ENCODE peak calls at places on chromosomes 1 and 21, in six cellular contexts. X is uterus, I is Peyer's patch, B is psoas muscle, H is pancreas, O is prostate gland. Z is an unnamed sample.

GRCh38 chr1:46774297-46774696 is 24.5 kb upstream of the CYP4B1 start:
- DNase-seq in B (no peak), O (no peak), H (no peak), X (no peak), I (no peak), Z (no peak)

GRCh38 chr1:96579639-96580038 is 141.9 kb upstream of the PTBP2 start:
- DNase-seq in X (no peak), H (no peak), B (no peak), O (no peak), I (no peak), Z (no peak)

GRCh38 chr1:84387480-84388163 is 10.7 kb upstream of the DNASE2B start:
- DNase-seq in I (no peak), X (no peak), O (no peak), H (no peak), B (no peak), Z (no peak)

GRCh38 chr1:96418969-96419368 is 302.6 kb upstream of the PTBP2 start:
- DNase-seq in X (no peak), O (no peak), H (no peak), B (no peak), I (no peak), Z (no peak)

GRCh38 chr1:198970919-198971318 is 332.1 kb downstream of the PTPRC start:
- DNase-seq in B (no peak), H (no peak), I (no peak), O (no peak), X (no peak), Z (no peak)

GRCh38 chr1:63322944-63323865 is 838 bp downstream of the FOXD3 start:
- DNase-seq in H (no peak), O (no peak), B (no peak), I (peak; percentile 58), X (no peak), Z (peak; percentile 39)

GRCh38 chr1:173705117-173705516 is 9.7 kb upstream of the KLHL20 start:
- DNase-seq in X (no peak), I (no peak), H (no peak), O (no peak), B (no peak), Z (no peak)

GRCh38 chr1:223022641-223023473 is 120.2 kb downstream of the TLR5 start:
- DNase-seq in O (no peak), I (no peak), X (no peak), H (no peak), B (no peak), Z (no peak)

GRCh38 chr1:117609471-117609911 is 3.6 kb downstream of the TENT5C start:
- DNase-seq in H (peak; percentile 29), X (peak; percentile 55), B (peak; percentile 79), O (no peak), I (no peak), Z (no peak)

GRCh38 chr1:15941044-15941840 is 34.7 kb downstream of the ZBTB17 start:
- DNase-seq in B (no peak), H (no peak), X (no peak), I (peak; percentile 44), O (no peak), Z (no peak)

GRCh38 chr1:85089203-85089602 is 40.9 kb upstream of the MCOLN3 start:
- DNase-seq in O (no peak), I (no peak), X (no peak), B (no peak), H (no peak), Z (no peak)

GRCh38 chr1:8197493-8198282 is 120.2 kb upstream of the SLC45A1 start:
- DNase-seq in H (peak; percentile 30), B (peak; percentile 64), X (peak; percentile 88), I (peak; percentile 67), O (peak; percentile 73), Z (no peak)

GRCh38 chr1:159141584-159142518 is 29.6 kb upstream of the CADM3 start:
- DNase-seq in O (no peak), B (no peak), X (no peak), I (no peak), H (no peak), Z (no peak)

GRCh38 chr1:197774691-197775281 is 494 bp downstream of the DENND1B start:
- DNase-seq in H (peak; percentile 47), X (peak; percentile 25), B (peak; percentile 78), O (peak; percentile 25), I (peak; percentile 69), Z (peak; percentile 20)

GRCh38 chr1:93348104-93348780 is 2.5 kb downstream of the DR1 start:
- DNase-seq in X (no peak), I (no peak), H (no peak), O (no peak), B (no peak), Z (no peak)

GRCh38 chr1:31549807-31550620 is 26.3 kb upstream of the TINAGL1 start:
- DNase-seq in B (no peak), O (no peak), X (no peak), I (peak; percentile 82), H (no peak), Z (no peak)

GRCh38 chr1:27301582-27302199 is 20.3 kb upstream of the TMEM222 start:
- DNase-seq in B (no peak), O (no peak), I (no peak), X (no peak), H (no peak), Z (no peak)

GRCh38 chr1:195768936-195769335 is 839.3 kb downstream of the KCNT2 start:
- DNase-seq in O (no peak), X (no peak), H (no peak), I (no peak), B (no peak), Z (no peak)

GRCh38 chr1:237864338-237865244 is 26.1 kb downstream of the ZP4 start:
- DNase-seq in I (peak; percentile 75), O (peak; percentile 16), H (peak; percentile 74), X (no peak), B (peak; percentile 58), Z (no peak)

GRCh38 chr1:154328318-154329151 is 3.2 kb downstream of the ATP8B2 start:
- DNase-seq in O (peak; percentile 88), X (peak; percentile 84), H (peak; percentile 83), I (peak; percentile 94), B (peak; percentile 89), Z (peak; percentile 90)

GRCh38 chr1:232130815-232131474 is 499.0 kb downstream of the SIPA1L2 start:
- DNase-seq in I (no peak), O (no peak), H (no peak), B (no peak), X (no peak), Z (no peak)

GRCh38 chr1:41975121-41975520 is 56.4 kb upstream of the HIVEP3 start:
- DNase-seq in X (no peak), B (no peak), I (no peak), H (no peak), O (no peak), Z (no peak)

GRCh38 chr1:203567596-203567995 is 59.0 kb upstream of the ATP2B4 start:
- DNase-seq in H (no peak), O (no peak), I (no peak), X (no peak), B (no peak), Z (no peak)

GRCh38 chr1:180762796-180763195 is 131.0 kb downstream of the XPR1 start:
- DNase-seq in B (no peak), O (no peak), X (no peak), I (no peak), H (no peak), Z (no peak)

GRCh38 chr1:180754453-180754852 is 122.6 kb downstream of the XPR1 start:
- DNase-seq in O (no peak), H (no peak), B (no peak), I (no peak), X (no peak), Z (no peak)

GRCh38 chr1:180757657-180758056 is 125.8 kb downstream of the XPR1 start:
- DNase-seq in H (no peak), O (no peak), I (no peak), X (no peak), B (no peak), Z (no peak)
- H3K27me3 ChIP-seq in H (no peaks in the 10 kb centered on the region), O (no peaks in the 10 kb centered on the region), I (no peaks in the 10 kb centered on the region), X (no peaks in the 10 kb centered on the region), B (no peaks in the 10 kb centered on the region), Z (no peaks in the 10 kb centered on the region)

GRCh38 chr1:201711101-201711597 is 117.8 kb upstream of the IPO9 start:
- DNase-seq in O (no peak), H (no peak), B (no peak), X (peak; percentile 57), I (no peak), Z (no peak)
- H3K27ac ChIP-seq in O (peak overlapping the region; percentile 23), H (no peak overlapping the region), B (peak overlapping the region; percentile 11), X (peak overlapping the region; percentile 96), I (peak overlapping the region; percentile 8), Z (no peak overlapping the region)

DNA sequence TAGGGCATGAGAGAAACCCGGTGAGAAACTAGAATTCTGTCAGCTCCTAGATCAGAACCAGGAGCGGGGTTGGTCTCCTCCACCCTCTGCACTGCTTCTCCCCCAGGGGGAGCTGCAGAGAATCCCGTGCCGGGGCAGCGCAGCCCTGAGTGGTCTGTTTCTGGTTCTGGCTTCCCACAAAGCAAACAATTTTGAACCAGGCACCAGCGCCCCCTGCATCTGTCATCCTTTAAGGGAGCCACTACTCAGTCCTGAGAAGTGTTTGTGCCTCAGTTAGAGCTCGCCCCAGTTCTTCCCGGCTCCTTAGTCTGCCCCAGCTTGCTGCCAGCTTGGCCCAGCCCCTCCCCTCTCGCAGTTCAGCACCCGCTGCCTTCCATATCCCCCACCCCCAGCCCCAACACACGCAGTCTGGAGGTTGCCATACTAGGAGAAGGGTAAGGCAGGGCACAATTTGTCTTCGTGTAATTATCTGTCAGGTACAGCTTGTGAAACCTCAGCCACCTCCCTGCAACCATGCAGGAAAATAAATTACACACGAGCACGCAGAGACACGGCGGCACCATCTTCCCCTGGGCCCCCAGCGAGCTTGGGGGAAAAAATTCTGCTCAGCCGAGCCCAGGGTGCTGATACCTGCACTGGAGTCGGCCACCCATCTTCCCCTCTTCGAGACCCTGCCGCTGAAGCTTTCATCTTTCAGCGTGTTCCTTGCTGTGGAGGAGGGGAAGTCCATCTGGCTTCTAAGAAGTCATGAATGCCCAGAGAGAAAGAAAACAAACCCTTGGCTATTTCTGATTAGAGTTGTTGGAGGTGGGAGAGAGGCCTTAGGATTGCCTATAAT is 62.6 kb upstream of the CD1D start:
- DNase-seq in B (peak; percentile 62), I (peak; percentile 86), O (peak; percentile 16), H (no peak), X (peak; percentile 58), Z (peak; percentile 50)
- TF ChIP-seq CTCF in B (peak; percentile 31), I (peak; percentile 59), O (peak; percentile 15), H (peak; percentile 19), X (peak; percentile 58), Z (peak; percentile 59)

GRCh38 chr1:164932580-164932979 is 373.6 kb downstream of the PBX1 start:
- DNase-seq in I (no peak), B (no peak), O (no peak), X (peak; percentile 57), H (no peak), Z (no peak)
- H3K27me3 ChIP-seq in I (no peaks in the 10 kb centered on the region), B (no peaks in the 10 kb centered on the region), O (no peaks in the 10 kb centered on the region), X (no peaks in the 10 kb centered on the region), H (no peaks in the 10 kb centered on the region), Z (no peaks in the 10 kb centered on the region)

DNA sequence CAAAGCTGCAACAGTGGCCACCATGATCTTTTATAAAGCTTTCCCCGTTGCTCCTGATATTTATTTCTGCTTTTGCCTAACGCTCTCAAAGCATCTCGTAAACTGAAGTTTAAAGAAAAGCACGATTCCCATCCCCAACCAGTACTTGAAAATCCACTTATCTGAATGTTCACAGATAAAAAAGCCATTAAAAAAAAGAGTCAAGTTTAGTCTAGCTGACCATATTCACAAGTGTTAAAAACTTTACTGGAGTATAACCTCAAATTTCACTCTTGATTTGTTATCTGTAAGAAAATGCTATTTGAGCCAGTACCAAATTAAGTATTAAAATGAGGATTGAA is 34.6 kb upstream of the SLC45A3 start:
- DNase-seq in I (no peak), O (no peak), H (no peak), X (no peak), B (no peak), Z (no peak)
- H3K27ac ChIP-seq in I (no peak overlapping the region), O (peak overlapping the region; percentile 60), H (no peak overlapping the region), X (no peak overlapping the region), B (no peak overlapping the region), Z (no peak overlapping the region)

GRCh38 chr21:35400233-35400939 is 351.3 kb upstream of the RUNX1 start:
- DNase-seq in B (no peak), I (peak; percentile 48), O (peak; percentile 57), H (peak; percentile 12), X (no peak), Z (no peak)
- TF ChIP-seq CTCF in B (peak; percentile 57), I (peak; percentile 61), O (peak; percentile 55), H (no peak), X (peak; percentile 33), Z (peak; percentile 75)

Z was measured in CD4-positive, alpha-beta T cell.